ENCODE peak calls at places on chromosome 16, in four cellular contexts. One of them, this sample, is unnamed.

GRCh38 chr16:85947511-85948509 is 48.8 kb downstream of the IRF8 start:
- DNase-seq in GM12891: peak; percentile 69
- DNase-seq in HepG2: no peak
- DNase-seq in ovary: no peak
- DNase-seq in this sample: no peak

GRCh38 chr16:51165043-51165442 is 14.0 kb upstream of the SALL1 start:
- DNase-seq in GM12891: no peak
- DNase-seq in HepG2: no peak
- DNase-seq in ovary: no peak
- DNase-seq in this sample: no peak

GRCh38 chr16:57736419-57737281 is 1.1 kb downstream of the KATNB1 start:
- DNase-seq in GM12891: no peak
- DNase-seq in HepG2: peak; percentile 86
- DNase-seq in ovary: no peak
- DNase-seq in this sample: peak; percentile 65

GRCh38 chr16:67931712-67932461 is at the start of gene CTRL:
- DNase-seq in GM12891: no peak
- DNase-seq in HepG2: peak; percentile 45
- DNase-seq in ovary: peak; percentile 73
- DNase-seq in this sample: no peak

GRCh38 chr16:679808-680624 is at the start of gene STUB1:
- DNase-seq in GM12891: peak; percentile 79
- DNase-seq in HepG2: peak; percentile 76
- DNase-seq in ovary: peak; percentile 94
- DNase-seq in this sample: peak; percentile 92

GRCh38 chr16:57653936-57654335 is 14.2 kb upstream of the ADGRG3 start:
- DNase-seq in GM12891: no peak
- DNase-seq in HepG2: no peak
- DNase-seq in ovary: peak; percentile 65
- DNase-seq in this sample: no peak

GRCh38 chr16:8587065-8587464 is 3.2 kb downstream of the TMEM114 start:
- DNase-seq in GM12891: no peak
- DNase-seq in HepG2: no peak
- DNase-seq in ovary: no peak
- DNase-seq in this sample: no peak

GRCh38 chr16:76118344-76118743 is 158.9 kb upstream of the CNTNAP4 start:
- DNase-seq in GM12891: no peak
- DNase-seq in HepG2: no peak
- DNase-seq in ovary: no peak
- DNase-seq in this sample: no peak

GRCh38 chr16:861446-861845 is 60.9 kb upstream of the GNG13 start:
- DNase-seq in GM12891: no peak
- DNase-seq in HepG2: no peak
- DNase-seq in ovary: no peak
- DNase-seq in this sample: no peak

GRCh38 chr16:10699756-10700155 is 5.0 kb upstream of the TEKT5 start:
- DNase-seq in GM12891: no peak
- DNase-seq in HepG2: no peak
- DNase-seq in ovary: no peak
- DNase-seq in this sample: no peak

GRCh38 chr16:55668337-55669281 is 12.8 kb downstream of the SLC6A2 start:
- DNase-seq in GM12891: no peak
- DNase-seq in HepG2: peak; percentile 33
- DNase-seq in ovary: no peak
- DNase-seq in this sample: no peak

GRCh38 chr16:57639172-57639571 is 10.7 kb downstream of the ADGRG1 start:
- DNase-seq in GM12891: no peak
- DNase-seq in HepG2: no peak
- DNase-seq in ovary: peak; percentile 57
- DNase-seq in this sample: no peak

GRCh38 chr16:15827709-15828343 is 29.0 kb downstream of the MYH11 start:
- DNase-seq in GM12891: no peak
- DNase-seq in HepG2: no peak
- DNase-seq in ovary: no peak
- DNase-seq in this sample: no peak

GRCh38 chr16:27190316-27190871 is 12.9 kb upstream of the KDM8 start:
- DNase-seq in GM12891: no peak
- DNase-seq in HepG2: no peak
- DNase-seq in ovary: no peak
- DNase-seq in this sample: no peak

GRCh38 chr16:56301391-56301850 is 110.1 kb downstream of the GNAO1 start:
- DNase-seq in GM12891: no peak
- DNase-seq in HepG2: no peak
- DNase-seq in ovary: no peak
- DNase-seq in this sample: no peak

GRCh38 chr16:1890701-1891035 is 18.7 kb upstream of the MEIOB start:
- DNase-seq in GM12891: no peak
- DNase-seq in HepG2: no peak
- DNase-seq in ovary: no peak
- DNase-seq in this sample: no peak

GRCh38 chr16:324451-325334 is 27.8 kb downstream of the AXIN1 start:
- DNase-seq in GM12891: peak; percentile 69
- DNase-seq in HepG2: no peak
- DNase-seq in ovary: no peak
- DNase-seq in this sample: peak; percentile 94

GRCh38 chr16:75282811-75283281 is 31.4 kb upstream of the BCAR1 start:
- DNase-seq in GM12891: no peak
- DNase-seq in HepG2: no peak
- DNase-seq in ovary: no peak
- DNase-seq in this sample: no peak

GRCh38 chr16:9254863-9255262 is 163.4 kb downstream of the HAPSTR1 start:
- DNase-seq in GM12891: no peak
- DNase-seq in HepG2: no peak
- DNase-seq in ovary: no peak
- DNase-seq in this sample: no peak

GRCh38 chr16:72286936-72287620 is 115.1 kb upstream of the PMFBP1 start:
- DNase-seq in GM12891: no peak
- DNase-seq in HepG2: no peak
- DNase-seq in ovary: no peak
- DNase-seq in this sample: no peak

GRCh38 chr16:66604376-66605176 is at the start of gene CMTM3:
- DNase-seq in GM12891: peak; percentile 80
- DNase-seq in HepG2: peak; percentile 54
- DNase-seq in ovary: peak; percentile 87
- DNase-seq in this sample: peak; percentile 53

GRCh38 chr16:50354629-50355456 is 13.9 kb downstream of the BRD7 start:
- DNase-seq in GM12891: no peak
- DNase-seq in HepG2: no peak
- DNase-seq in ovary: no peak
- DNase-seq in this sample: peak; percentile 13

GRCh38 chr16:57358527-57359095 is at the start of gene CCL22:
- DNase-seq in GM12891: no peak
- DNase-seq in HepG2: no peak
- DNase-seq in ovary: no peak
- DNase-seq in this sample: no peak

GRCh38 chr16:11232852-11233726 is 22.9 kb downstream of the SOCS1 start:
- DNase-seq in GM12891: peak; percentile 63
- DNase-seq in HepG2: no peak
- DNase-seq in ovary: no peak
- DNase-seq in this sample: peak; percentile 89

GRCh38 chr16:55149622-55150021 is 174.4 kb upstream of the IRX6 start:
- DNase-seq in GM12891: no peak
- DNase-seq in HepG2: no peak
- DNase-seq in ovary: no peak
- DNase-seq in this sample: no peak

GRCh38 chr16:81593481-81593880 is 148.9 kb downstream of the CMIP start:
- DNase-seq in GM12891: no peak
- DNase-seq in HepG2: no peak
- DNase-seq in ovary: no peak
- DNase-seq in this sample: no peak

GRCh38 chr16:57837305-57838125 is 35.2 kb upstream of the KIFC3 start:
- DNase-seq in GM12891: no peak
- DNase-seq in HepG2: no peak
- DNase-seq in ovary: no peak
- DNase-seq in this sample: no peak

GRCh38 chr16:85587763-85588474 is 25.2 kb upstream of the GSE1 start:
- DNase-seq in GM12891: no peak
- DNase-seq in HepG2: no peak
- DNase-seq in ovary: no peak
- DNase-seq in this sample: no peak

GRCh38 chr16:26348095-26348494 is 656.3 kb downstream of the HS3ST4 start:
- DNase-seq in GM12891: no peak
- DNase-seq in HepG2: no peak
- DNase-seq in ovary: no peak
- DNase-seq in this sample: no peak

GRCh38 chr16:306911-307370 is 24.0 kb downstream of the PDIA2 start:
- DNase-seq in GM12891: no peak
- DNase-seq in HepG2: no peak
- DNase-seq in ovary: no peak
- DNase-seq in this sample: no peak

GRCh38 chr16:62190426-62190825 is 154.2 kb upstream of the CDH8 start:
- DNase-seq in GM12891: no peak
- DNase-seq in HepG2: peak; percentile 24
- DNase-seq in ovary: no peak
- DNase-seq in this sample: no peak

GRCh38 chr16:48409839-48410610 is 24.8 kb upstream of the SIAH1 start:
- DNase-seq in GM12891: no peak
- DNase-seq in HepG2: peak; percentile 93
- DNase-seq in ovary: peak; percentile 49
- DNase-seq in this sample: peak; percentile 20

DNA sequence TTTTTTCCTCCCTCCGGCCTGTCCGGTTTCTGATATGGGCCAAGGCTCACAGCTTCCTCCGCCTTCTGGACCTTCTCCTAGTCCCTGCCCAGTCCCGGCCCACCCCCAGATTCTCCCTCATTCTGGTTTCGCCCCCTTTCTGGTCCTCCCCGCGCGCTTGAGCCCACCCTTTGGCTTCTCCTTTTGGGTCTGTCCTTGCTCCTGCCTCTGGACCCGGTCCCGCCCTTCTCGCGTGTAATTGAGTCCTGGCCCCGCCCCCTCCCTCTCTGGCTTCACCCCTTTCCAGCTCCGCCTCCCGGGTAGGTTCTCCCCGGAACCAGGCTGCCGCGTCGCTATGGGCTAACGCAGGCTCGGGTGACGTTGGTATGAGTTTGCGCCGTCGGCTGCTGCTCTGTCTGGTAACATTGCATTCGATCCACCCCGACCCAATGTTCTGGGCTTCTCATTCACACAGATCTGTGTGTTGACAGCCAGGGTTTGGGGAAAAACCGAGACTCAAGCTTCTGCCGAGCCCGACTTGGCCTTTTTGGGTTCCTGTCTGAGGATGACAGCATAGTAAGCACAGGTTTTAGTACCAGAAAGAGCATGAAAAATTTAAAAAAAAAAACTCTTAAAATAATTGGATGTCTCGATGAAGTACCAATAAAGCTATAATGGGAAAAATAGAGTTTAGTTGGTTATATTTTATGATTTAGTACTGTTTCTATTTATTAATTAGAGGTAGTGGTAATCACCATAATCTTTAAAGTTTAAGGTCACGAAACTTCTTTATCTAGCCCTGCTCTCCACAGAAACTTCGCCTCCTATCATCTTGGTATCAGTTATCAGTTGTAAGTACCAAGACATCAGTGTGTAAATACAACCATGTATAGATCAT is 14.8 kb upstream of the EEF2K start:
- DNase-seq in GM12891: peak; percentile 65
- DNase-seq in HepG2: peak; percentile 99
- DNase-seq in ovary: peak; percentile 100
- DNase-seq in this sample: peak; percentile 99
- TF ChIP-seq POLR2A in GM12891: peak; percentile 58
- TF ChIP-seq POLR2A in HepG2: no peak
- TF ChIP-seq POLR2A in ovary: peak; percentile 97
- TF ChIP-seq POLR2A in this sample: peak; percentile 95

DNA sequence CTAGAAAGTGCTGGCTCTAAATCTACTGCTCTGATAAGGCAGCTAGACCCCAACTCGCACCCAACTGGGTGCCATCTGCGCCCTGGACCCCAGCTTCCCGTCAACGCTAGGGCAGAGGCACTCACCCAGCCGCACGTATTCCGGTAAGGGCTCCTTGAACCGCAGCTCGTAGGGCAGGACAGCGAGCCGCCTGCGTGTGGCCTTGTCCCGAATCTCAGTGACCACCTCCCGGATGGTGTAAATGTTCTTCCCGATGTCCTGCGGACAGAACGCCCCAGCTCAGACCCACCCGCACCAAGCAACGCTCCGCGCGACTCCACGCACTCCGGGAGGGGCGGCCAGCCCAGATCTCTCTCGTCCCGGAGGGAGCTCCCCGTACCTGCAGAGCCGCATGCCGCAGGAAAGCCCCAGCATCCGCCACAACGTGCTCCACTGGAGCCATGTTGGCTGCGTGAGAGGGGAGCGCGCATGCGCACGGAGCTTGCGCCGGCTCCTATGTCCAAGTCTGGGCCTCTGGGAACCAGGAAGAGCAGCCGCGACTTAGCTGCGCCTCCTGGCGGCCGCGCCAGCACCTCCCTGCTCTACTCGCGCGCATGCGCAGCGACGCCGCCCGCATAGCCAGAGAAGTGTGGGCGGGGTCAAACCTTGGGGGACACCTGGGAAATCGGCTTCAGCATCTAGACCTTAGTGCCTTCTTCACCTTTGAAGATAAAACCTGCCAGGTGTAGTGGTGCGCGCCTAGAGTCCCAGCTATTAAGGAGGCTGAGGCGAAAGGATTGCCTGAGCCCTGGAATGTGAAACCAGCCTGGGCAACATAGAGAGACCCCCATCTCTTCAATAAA is at the start of gene NOB1:
- DNase-seq in GM12891: peak; percentile 89
- DNase-seq in HepG2: peak; percentile 96
- DNase-seq in ovary: peak; percentile 98
- DNase-seq in this sample: peak; percentile 98
- TF ChIP-seq POLR2A in GM12891: peak; percentile 97
- TF ChIP-seq POLR2A in HepG2: peak; percentile 99
- TF ChIP-seq POLR2A in ovary: peak; percentile 50
- TF ChIP-seq POLR2A in this sample: peak; percentile 91

DNA sequence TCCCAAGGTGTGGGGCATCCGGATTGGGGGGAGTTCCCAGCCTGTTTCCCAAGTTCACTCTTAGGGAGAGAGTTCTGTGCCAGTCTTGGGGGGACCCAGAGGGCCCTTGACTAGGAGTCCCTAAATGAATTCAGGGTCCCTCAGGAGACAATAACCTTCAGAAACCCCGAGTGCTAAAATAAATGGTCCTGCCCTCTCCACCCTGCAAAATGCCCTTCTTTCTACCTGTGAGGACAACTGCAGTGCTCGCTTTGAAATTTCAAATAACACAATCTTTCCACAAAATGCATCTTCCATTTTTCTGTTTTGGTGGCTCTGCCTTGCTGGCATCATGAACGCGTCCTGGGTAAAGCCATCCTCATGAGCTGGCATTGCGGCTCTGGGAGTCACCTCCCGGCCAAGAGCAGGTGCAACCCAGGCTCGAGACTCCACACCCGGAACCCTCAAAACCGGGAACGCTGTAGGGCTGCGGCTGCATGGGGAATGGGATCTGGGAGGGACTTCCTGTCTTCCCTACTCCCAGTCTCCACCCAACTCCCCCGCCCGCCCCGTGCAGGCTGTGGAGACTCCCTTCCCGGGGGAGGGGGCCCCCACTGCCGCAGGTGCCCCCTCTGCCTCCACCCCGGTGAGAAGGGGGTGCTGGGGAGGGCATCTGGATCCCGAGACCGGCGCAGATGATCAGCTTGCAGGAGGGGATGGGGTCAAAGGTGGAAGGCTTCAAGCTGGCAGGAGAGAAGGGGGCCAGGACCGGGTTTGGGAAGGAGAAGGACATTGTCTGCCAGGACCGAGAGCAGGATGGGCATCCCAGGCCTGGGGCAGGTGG is at the start of gene ZNF205:
- DNase-seq in GM12891: no peak
- DNase-seq in HepG2: peak; percentile 70
- DNase-seq in ovary: peak; percentile 85
- DNase-seq in this sample: peak; percentile 39
- TF ChIP-seq POLR2A in GM12891: no peak
- TF ChIP-seq POLR2A in HepG2: peak; percentile 58
- TF ChIP-seq POLR2A in ovary: no peak
- TF ChIP-seq POLR2A in this sample: no peak

GRCh38 chr16:12470311-12471229 is 333.1 kb downstream of the CPPED1 start:
- DNase-seq in GM12891: no peak
- DNase-seq in HepG2: no peak
- DNase-seq in ovary: peak; percentile 85
- DNase-seq in this sample: no peak
- TF ChIP-seq POLR2A in GM12891: no peak
- TF ChIP-seq POLR2A in HepG2: no peak
- TF ChIP-seq POLR2A in ovary: no peak
- TF ChIP-seq POLR2A in this sample: no peak